ENCODE peak calls at places on chromosomes 7 and 10, in four cellular contexts. W, L, R and S are unnamed samples.

GRCh38 chr10:62036186-62037081 is 134.9 kb downstream of the ARID5B start:
- DNase-seq in W (no peak), L (no peak), R (peak), S (no peak)

GRCh38 chr10:69807122-69807521 is 5.4 kb downstream of the COL13A1 start:
- DNase-seq in W (no peak), L (peak), R (no peak), S (peak)

GRCh38 chr10:74967850-74968620 is 141.6 kb downstream of the KAT6B start:
- DNase-seq in W (no peak), L (no peak), R (peak), S (no peak)

GRCh38 chr7:92178928-92179373 is at the start of gene LRRD1:
- DNase-seq in W (peak), L (peak), R (peak), S (peak)

GRCh38 chr10:43822509-43823236 is 174.0 kb upstream of the ZNF32 start:
- DNase-seq in W (no peak), L (peak), R (no peak), S (no peak)

GRCh38 chr7:130486114-130486962 is 5.5 kb upstream of the MEST start:
- DNase-seq in W (no peak), L (no peak), R (peak), S (no peak)

GRCh38 chr10:30186371-30186875 is 127.0 kb upstream of the JCAD start:
- DNase-seq in W (no peak), L (peak), R (no peak), S (peak)

GRCh38 chr10:78515037-78515872 is 481.6 kb downstream of the RPS24 start:
- DNase-seq in W (no peak), L (peak), R (no peak), S (no peak)

GRCh38 chr7:148697950-148698396 is 730 bp upstream of the CUL1 start:
- DNase-seq in W (no peak), L (no peak), R (no peak), S (peak)

GRCh38 chr7:74040101-74040790 is 12.3 kb downstream of the ELN start:
- DNase-seq in W (no peak), L (peak), R (no peak), S (no peak)

GRCh38 chr10:6199131-6199733 is 3.5 kb upstream of the PFKFB3 start:
- DNase-seq in W (no peak), L (no peak), R (no peak), S (no peak)

GRCh38 chr7:2084331-2084730 is 148.4 kb downstream of the MAD1L1 start:
- DNase-seq in W (no peak), L (no peak), R (no peak), S (no peak)

GRCh38 chr7:27176962-27177794 is 3.1 kb upstream of the HOXA10 start:
- DNase-seq in W (peak), L (no peak), R (no peak), S (no peak)

GRCh38 chr7:34837316-34837715 is 179.3 kb downstream of the NPSR1 start:
- DNase-seq in W (no peak), L (no peak), R (no peak), S (no peak)

GRCh38 chr7:28671526-28671925 is 259.2 kb downstream of the CREB5 start:
- DNase-seq in W (no peak), L (no peak), R (no peak), S (no peak)